ENCODE peak calls at places on chromosome 7, in five cellular contexts. X is CD8-positive, alpha-beta T cell; U is IMR-90; J is fibroblast of lung; W is CD4-positive, CD25-positive, alpha-beta regulatory T cell. L is an unnamed sample.

GRCh38 chr7:82376739-82377138 is 66.8 kb downstream of the CACNA2D1 start:
- DNase-seq in J (no peak), W (no peak), X (no peak), U (no peak), L (no peak)

GRCh38 chr7:84848219-84848973 is 338.5 kb downstream of the SEMA3D start:
- DNase-seq in U (no peak), W (no peak), J (no peak), X (no peak), L (no peak)

GRCh38 chr7:151051108-151051507 is 2.8 kb downstream of the ASIC3 start:
- DNase-seq in J (peak), X (peak), W (peak), U (peak), L (peak)

GRCh38 chr7:151428393-151429231 is 11.3 kb downstream of the CRYGN start:
- DNase-seq in J (peak), U (peak), X (no peak), W (no peak), L (peak)

GRCh38 chr7:106015586-106016218 is 52.6 kb downstream of the CDHR3 start:
- DNase-seq in U (no peak), J (no peak), W (no peak), X (no peak), L (no peak)

GRCh38 chr7:128894101-128894440 is 16.4 kb downstream of the KCP start:
- DNase-seq in J (no peak), U (no peak), X (no peak), W (no peak), L (no peak)

GRCh38 chr7:134022512-134022911 is 104.6 kb upstream of the LRGUK start:
- DNase-seq in X (no peak), U (no peak), W (no peak), J (peak), L (no peak)

GRCh38 chr7:45890902-45891461 is 2.7 kb downstream of the IGFBP1 start:
- DNase-seq in U (peak), X (no peak), W (no peak), J (peak), L (no peak)

GRCh38 chr7:140674899-140675701 is 2.4 kb downstream of the ADCK2 start:
- DNase-seq in X (no peak), U (peak), W (no peak), J (peak), L (peak)

DNA sequence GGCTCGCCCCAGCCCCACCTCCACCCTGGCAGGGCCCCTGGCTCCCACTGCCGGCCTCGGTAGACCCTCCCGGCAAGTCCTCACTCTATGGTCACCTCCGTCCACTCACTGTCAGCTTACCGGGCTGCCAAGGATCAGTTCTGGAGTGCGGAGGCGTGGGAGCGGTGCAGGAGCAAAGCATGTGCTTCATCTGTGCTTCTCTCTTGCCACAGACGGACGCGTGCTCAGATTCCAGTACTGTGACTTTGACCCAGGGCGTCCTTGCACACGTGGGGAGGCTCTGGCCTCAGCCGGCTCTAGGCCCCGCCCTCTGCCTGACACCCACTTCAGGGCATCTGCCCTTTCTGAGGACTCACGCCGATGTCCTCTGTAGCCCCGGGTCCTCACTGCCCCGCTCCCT is 547.5 kb upstream of the FOXK1 start:
- DNase-seq in U (no peak), J (no peak), W (no peak), X (no peak), L (no peak)
- H3K27ac ChIP-seq in U (no peak), J (no peak), W (no peak), X (no peak), L (no peak)

GRCh38 chr7:36280840-36281812 is 108.5 kb upstream of the ANLN start:
- DNase-seq in X (no peak), J (peak), U (peak), W (no peak), L (peak)
- H3K27ac ChIP-seq in X (no peak), J (no peak), U (peak), W (no peak), L (peak)

DNA sequence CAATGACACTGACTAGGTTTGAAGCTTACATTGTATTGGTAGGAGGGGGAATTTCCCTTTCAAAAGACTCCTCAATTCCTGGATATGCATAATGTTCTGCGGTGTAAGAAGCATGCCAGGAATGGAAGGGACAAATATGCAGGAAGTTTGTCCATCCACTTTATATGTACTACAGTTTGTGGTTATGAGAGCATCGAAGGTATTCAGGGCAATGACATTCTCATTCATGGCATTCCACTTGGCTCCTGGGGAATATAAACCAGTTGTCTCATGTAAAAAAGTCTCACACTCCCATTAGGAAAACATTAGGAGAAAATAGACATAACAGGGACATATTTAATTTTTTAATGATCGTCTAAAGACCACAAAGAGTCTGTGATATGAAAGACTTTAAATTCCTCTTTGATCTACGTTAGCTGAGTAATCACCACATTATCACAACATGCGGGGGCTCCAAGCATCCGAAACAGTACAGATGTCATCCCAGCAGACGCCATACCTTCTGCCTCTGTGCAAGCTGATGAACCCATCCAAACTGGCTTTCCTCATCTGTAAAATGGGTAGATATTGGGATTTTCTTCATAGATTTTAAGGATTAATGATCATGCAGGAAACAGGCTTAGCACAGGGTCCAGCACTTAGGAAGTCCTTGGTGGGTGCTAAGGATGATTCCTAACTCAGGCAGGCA is 675.3 kb downstream of the INHBA start:
- DNase-seq in X (no peak), J (peak), W (no peak), U (peak), L (no peak)
- H3K27ac ChIP-seq in X (no peak), J (peak), W (no peak), U (peak), L (no peak)

GRCh38 chr7:41875513-41875912 is 172.6 kb upstream of the INHBA start:
- DNase-seq in J (no peak), U (no peak), W (no peak), X (no peak), L (no peak)
- H3K27ac ChIP-seq in J (no peak), U (no peak), W (no peak), X (no peak), L (no peak)

GRCh38 chr7:74289018-74289659 is at the start of gene CLIP2:
- DNase-seq in W (peak), X (peak), J (peak), U (peak), L (peak)
- H3K27ac ChIP-seq in W (no peak), X (no peak), J (peak), U (peak), L (peak)

DNA sequence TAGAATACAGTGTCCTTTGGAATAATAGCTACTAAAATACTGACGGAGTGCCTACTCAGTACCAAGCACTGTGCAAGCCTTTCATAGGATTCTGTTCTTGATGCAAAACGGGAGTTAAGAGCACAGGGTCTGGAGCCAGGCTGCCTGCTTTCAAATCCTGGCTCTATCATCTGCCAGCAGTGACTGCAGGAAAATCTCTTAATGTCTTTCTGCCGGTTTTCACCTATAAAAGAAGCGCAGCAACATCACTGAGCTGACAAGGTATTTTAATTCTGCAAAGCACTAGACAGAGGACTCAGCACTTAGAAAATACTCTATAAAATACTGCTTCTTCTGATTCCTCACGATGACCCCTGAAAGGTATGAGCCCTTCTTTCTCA is 659 bp downstream of the FIGNL1 start:
- DNase-seq in J (no peak), U (no peak), X (no peak), W (no peak), L (no peak)
- H3K27ac ChIP-seq in J (peak), U (no peak), X (peak), W (peak), L (no peak)

GRCh38 chr7:94394399-94395140 is at the start of gene COL1A2:
- DNase-seq in U (peak), X (peak), J (peak), W (no peak), L (no peak)
- H3K27ac ChIP-seq in U (peak), X (no peak), J (peak), W (no peak), L (peak)

GRCh38 chr7:48035301-48035966 is at the start of gene C7orf57:
- DNase-seq in J (peak), U (peak), W (peak), X (peak), L (peak)
- H3K27ac ChIP-seq in J (no peak), U (no peak), W (no peak), X (peak), L (no peak)

GRCh38 chr7:12715372-12716133 is 28.1 kb downstream of the ARL4A start:
- DNase-seq in J (peak), U (peak), W (no peak), X (peak), L (no peak)
- H3K27ac ChIP-seq in J (no peak), U (peak), W (no peak), X (no peak), L (no peak)

L was measured in caudate nucleus.